ENCODE peak calls at places on chromosome 13, in five cellular contexts. One of them, this sample, is unnamed.
A peak's percentile ranks its signal among the peaks of the same experiment; 100 is the strongest.

GRCh38 chr13:30113983-30114491 is 193.3 kb downstream of the KATNAL1 start:
- DNase-seq in activated naive CD8-positive, alpha-beta T cell treated with anti-CD3 and anti-CD28 coated beads, Interleukin-2, amount 50 U/mL, for 24 hours: no peak
- DNase-seq in activated CD4-positive, alpha-beta T cell treated with anti-CD3 and anti-CD28 coated beads, Interleukin-2, amount 50 U/mL, for 48 hours: no peak
- DNase-seq in islet precursor cell: peak; percentile 83
- DNase-seq in ELR: no peak
- DNase-seq in this sample: no peak

GRCh38 chr13:60351326-60351725 is 45.7 kb upstream of the TDRD3 start:
- DNase-seq in activated naive CD8-positive, alpha-beta T cell treated with anti-CD3 and anti-CD28 coated beads, Interleukin-2, amount 50 U/mL, for 24 hours: no peak
- DNase-seq in activated CD4-positive, alpha-beta T cell treated with anti-CD3 and anti-CD28 coated beads, Interleukin-2, amount 50 U/mL, for 48 hours: no peak
- DNase-seq in islet precursor cell: no peak
- DNase-seq in ELR: peak; percentile 22
- DNase-seq in this sample: no peak

GRCh38 chr13:24230428-24231072 is 70.0 kb downstream of the SPATA13 start:
- DNase-seq in activated naive CD8-positive, alpha-beta T cell treated with anti-CD3 and anti-CD28 coated beads, Interleukin-2, amount 50 U/mL, for 24 hours: no peak
- DNase-seq in activated CD4-positive, alpha-beta T cell treated with anti-CD3 and anti-CD28 coated beads, Interleukin-2, amount 50 U/mL, for 48 hours: no peak
- DNase-seq in islet precursor cell: peak; percentile 39
- DNase-seq in ELR: no peak
- DNase-seq in this sample: no peak

GRCh38 chr13:107124730-107125129 is 556.8 kb upstream of the ARGLU1 start:
- DNase-seq in activated naive CD8-positive, alpha-beta T cell treated with anti-CD3 and anti-CD28 coated beads, Interleukin-2, amount 50 U/mL, for 24 hours: no peak
- DNase-seq in activated CD4-positive, alpha-beta T cell treated with anti-CD3 and anti-CD28 coated beads, Interleukin-2, amount 50 U/mL, for 48 hours: no peak
- DNase-seq in islet precursor cell: no peak
- DNase-seq in ELR: no peak
- DNase-seq in this sample: no peak

GRCh38 chr13:70960841-70961443 is 852.7 kb upstream of the KLHL1 start:
- DNase-seq in activated naive CD8-positive, alpha-beta T cell treated with anti-CD3 and anti-CD28 coated beads, Interleukin-2, amount 50 U/mL, for 24 hours: no peak
- DNase-seq in activated CD4-positive, alpha-beta T cell treated with anti-CD3 and anti-CD28 coated beads, Interleukin-2, amount 50 U/mL, for 48 hours: no peak
- DNase-seq in islet precursor cell: no peak
- DNase-seq in ELR: peak; percentile 54
- DNase-seq in this sample: peak; percentile 73

GRCh38 chr13:26656919-26657318 is 99.4 kb downstream of the WASF3 start:
- DNase-seq in activated naive CD8-positive, alpha-beta T cell treated with anti-CD3 and anti-CD28 coated beads, Interleukin-2, amount 50 U/mL, for 24 hours: no peak
- DNase-seq in activated CD4-positive, alpha-beta T cell treated with anti-CD3 and anti-CD28 coated beads, Interleukin-2, amount 50 U/mL, for 48 hours: no peak
- DNase-seq in islet precursor cell: no peak
- DNase-seq in ELR: peak; percentile 30
- DNase-seq in this sample: no peak

GRCh38 chr13:75908137-75908536 is 272.0 kb downstream of the LMO7 start:
- DNase-seq in activated naive CD8-positive, alpha-beta T cell treated with anti-CD3 and anti-CD28 coated beads, Interleukin-2, amount 50 U/mL, for 24 hours: no peak
- DNase-seq in activated CD4-positive, alpha-beta T cell treated with anti-CD3 and anti-CD28 coated beads, Interleukin-2, amount 50 U/mL, for 48 hours: no peak
- DNase-seq in islet precursor cell: peak; percentile 77
- DNase-seq in ELR: peak; percentile 2
- DNase-seq in this sample: peak; percentile 86

GRCh38 chr13:106752584-106753202 is 184.8 kb upstream of the ARGLU1 start:
- DNase-seq in activated naive CD8-positive, alpha-beta T cell treated with anti-CD3 and anti-CD28 coated beads, Interleukin-2, amount 50 U/mL, for 24 hours: no peak
- DNase-seq in activated CD4-positive, alpha-beta T cell treated with anti-CD3 and anti-CD28 coated beads, Interleukin-2, amount 50 U/mL, for 48 hours: no peak
- DNase-seq in islet precursor cell: no peak
- DNase-seq in ELR: no peak
- DNase-seq in this sample: no peak

GRCh38 chr13:74555291-74556001 is 421.2 kb upstream of the KLF12 start:
- DNase-seq in activated naive CD8-positive, alpha-beta T cell treated with anti-CD3 and anti-CD28 coated beads, Interleukin-2, amount 50 U/mL, for 24 hours: no peak
- DNase-seq in activated CD4-positive, alpha-beta T cell treated with anti-CD3 and anti-CD28 coated beads, Interleukin-2, amount 50 U/mL, for 48 hours: no peak
- DNase-seq in islet precursor cell: no peak
- DNase-seq in ELR: no peak
- DNase-seq in this sample: peak; percentile 60

GRCh38 chr13:104466016-104466415 is 1399.8 kb upstream of the SLC10A2 start:
- DNase-seq in activated naive CD8-positive, alpha-beta T cell treated with anti-CD3 and anti-CD28 coated beads, Interleukin-2, amount 50 U/mL, for 24 hours: no peak
- DNase-seq in activated CD4-positive, alpha-beta T cell treated with anti-CD3 and anti-CD28 coated beads, Interleukin-2, amount 50 U/mL, for 48 hours: no peak
- DNase-seq in islet precursor cell: no peak
- DNase-seq in ELR: peak; percentile 18
- DNase-seq in this sample: no peak

GRCh38 chr13:20410726-20411125 is 114.9 kb downstream of the CRYL1 start:
- DNase-seq in activated naive CD8-positive, alpha-beta T cell treated with anti-CD3 and anti-CD28 coated beads, Interleukin-2, amount 50 U/mL, for 24 hours: no peak
- DNase-seq in activated CD4-positive, alpha-beta T cell treated with anti-CD3 and anti-CD28 coated beads, Interleukin-2, amount 50 U/mL, for 48 hours: no peak
- DNase-seq in islet precursor cell: no peak
- DNase-seq in ELR: no peak
- DNase-seq in this sample: no peak

GRCh38 chr13:37777676-37778075 is 91.9 kb downstream of the TRPC4 start:
- DNase-seq in activated naive CD8-positive, alpha-beta T cell treated with anti-CD3 and anti-CD28 coated beads, Interleukin-2, amount 50 U/mL, for 24 hours: no peak
- DNase-seq in activated CD4-positive, alpha-beta T cell treated with anti-CD3 and anti-CD28 coated beads, Interleukin-2, amount 50 U/mL, for 48 hours: no peak
- DNase-seq in islet precursor cell: no peak
- DNase-seq in ELR: no peak
- DNase-seq in this sample: no peak

GRCh38 chr13:96027496-96027895 is 25.7 kb downstream of the UGGT2 start:
- DNase-seq in activated naive CD8-positive, alpha-beta T cell treated with anti-CD3 and anti-CD28 coated beads, Interleukin-2, amount 50 U/mL, for 24 hours: no peak
- DNase-seq in activated CD4-positive, alpha-beta T cell treated with anti-CD3 and anti-CD28 coated beads, Interleukin-2, amount 50 U/mL, for 48 hours: no peak
- DNase-seq in islet precursor cell: no peak
- DNase-seq in ELR: no peak
- DNase-seq in this sample: no peak

This sample was measured in NCI-H2171 treated with DMSO at 0.1 percent for 48 hours.